ENCODE peak calls at places on chromosomes 7 and 10, in eight cellular contexts. L is fibroblast of mammary gland, E is fibroblast of lung, K is A549, O is natural killer cell, Y is cardiac fibroblast, R is Peyer's patch, F is foreskin fibroblast. V is an unnamed sample.

GRCh38 chr7:51236470-51237127 is 80.0 kb downstream of the COBL start:
- DNase-seq in L (no peak), F (no peak), R (no peak), O (no peak), K (no peak), E (no peak), Y (no peak), V (no peak)

GRCh38 chr7:158682456-158682855 is 22.1 kb downstream of the NCAPG2 start:
- DNase-seq in K (no peak), Y (no peak), F (no peak), O (no peak), L (peak; percentile 33), E (no peak), R (no peak), V (no peak)

GRCh38 chr10:71203716-71204115 is 8.7 kb upstream of the UNC5B start:
- DNase-seq in Y (no peak), O (no peak), R (no peak), F (no peak), E (no peak), L (no peak), K (no peak), V (no peak)

GRCh38 chr10:79090134-79090803 is 21.5 kb downstream of the ZMIZ1 start:
- DNase-seq in E (peak; percentile 65), Y (peak; percentile 54), F (no peak), K (no peak), L (no peak), O (no peak), R (no peak), V (no peak)

GRCh38 chr10:63866075-63866746 is 345.0 kb downstream of the REEP3 start:
- DNase-seq in R (peak; percentile 68), K (peak; percentile 49), E (peak; percentile 39), Y (peak; percentile 72), L (peak; percentile 53), F (peak; percentile 23), O (no peak), V (no peak)

GRCh38 chr7:23462846-23463245 is 7.4 kb downstream of the IGF2BP3 start:
- DNase-seq in K (peak; percentile 45), R (no peak), L (peak; percentile 59), O (no peak), Y (peak; percentile 72), E (peak; percentile 64), F (peak; percentile 49), V (no peak)

GRCh38 chr10:119802068-119802538 is 70.5 kb downstream of the MCMBP start:
- DNase-seq in Y (no peak), R (no peak), E (no peak), L (no peak), O (no peak), F (no peak), K (no peak), V (no peak)

GRCh38 chr7:28032738-28033380 is 147.7 kb downstream of the JAZF1 start:
- DNase-seq in F (no peak), K (peak; percentile 46), O (no peak), E (no peak), R (no peak), Y (no peak), L (no peak), V (no peak)

GRCh38 chr7:8143151-8143874 is 118.7 kb downstream of the ICA1 start:
- DNase-seq in Y (no peak), F (no peak), E (no peak), R (no peak), O (no peak), K (no peak), L (peak; percentile 5), V (no peak)

GRCh38 chr10:7337431-7338171 is 73.2 kb downstream of the SFMBT2 start:
- DNase-seq in K (no peak), O (no peak), Y (no peak), L (no peak), F (no peak), E (no peak), R (no peak), V (no peak)

GRCh38 chr7:25132430-25132829 is 7.4 kb upstream of the CYCS start:
- DNase-seq in L (no peak), O (no peak), R (no peak), K (no peak), E (no peak), F (no peak), Y (no peak), V (no peak)

GRCh38 chr10:133332936-133333699 is 3.6 kb downstream of the CALY start:
- DNase-seq in O (no peak), Y (no peak), E (no peak), L (no peak), R (no peak), F (no peak), K (no peak), V (no peak)

DNA sequence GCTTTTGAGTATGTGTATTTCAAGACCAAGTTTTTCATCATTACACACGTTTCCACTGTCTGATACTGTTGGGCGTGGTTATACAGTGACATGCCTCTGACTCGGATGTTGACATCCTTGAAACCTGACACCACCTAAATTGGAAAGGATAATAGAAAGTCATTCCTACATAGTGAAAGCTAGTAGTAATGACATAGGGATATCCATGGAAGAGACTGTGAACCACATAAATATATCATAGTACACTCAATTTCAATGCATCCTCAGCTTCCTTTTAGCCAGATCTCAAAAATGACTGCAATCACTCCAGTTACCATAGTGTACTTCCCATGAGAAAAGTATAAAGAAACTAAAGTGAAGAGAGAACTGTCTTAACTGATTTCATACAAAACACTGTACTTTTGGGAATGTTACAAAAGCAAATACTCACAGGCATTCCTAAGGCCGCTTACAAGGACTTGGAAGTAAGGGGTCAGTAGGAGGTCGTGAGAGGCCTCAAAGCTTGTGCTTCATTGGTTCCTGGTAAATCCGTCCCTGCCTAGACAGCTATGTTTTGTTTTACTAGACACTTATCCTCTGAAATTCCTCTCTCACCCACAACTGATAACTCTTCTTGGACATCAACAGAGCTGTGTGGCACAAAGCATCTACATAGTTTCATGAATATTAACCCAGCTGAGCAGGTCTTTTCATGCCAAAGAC is 71.8 kb upstream of the VWDE start:
- DNase-seq in L (peak; percentile 82), F (peak; percentile 69), R (no peak), O (no peak), E (peak; percentile 89), Y (peak; percentile 85), K (peak; percentile 50), V (no peak)
- TF ChIP-seq CTCF in L (no peak), F (no peak), R (no peak), O (no peak), E (no peak), Y (no peak), K (no peak), V (no peak)

GRCh38 chr10:20492447-20492846 is 404.7 kb downstream of the NEBL start:
- DNase-seq in L (peak; percentile 39), K (peak; percentile 6), R (no peak), Y (no peak), E (no peak), F (no peak), O (no peak), V (no peak)
- TF ChIP-seq CTCF in L (peak; percentile 12), K (no peak), R (no peak), Y (no peak), E (no peak), F (no peak), O (no peak), V (no peak)

GRCh38 chr7:129401228-129401967 is 32.8 kb upstream of the STRIP2 start:
- DNase-seq in K (peak; percentile 24), R (no peak), L (no peak), E (peak; percentile 4), F (peak; percentile 6), O (no peak), Y (no peak), V (no peak)

GRCh38 chr7:129405527-129405926 is 28.7 kb upstream of the STRIP2 start:
- DNase-seq in F (no peak), Y (no peak), E (no peak), L (no peak), O (no peak), R (no peak), K (no peak), V (no peak)

DNA sequence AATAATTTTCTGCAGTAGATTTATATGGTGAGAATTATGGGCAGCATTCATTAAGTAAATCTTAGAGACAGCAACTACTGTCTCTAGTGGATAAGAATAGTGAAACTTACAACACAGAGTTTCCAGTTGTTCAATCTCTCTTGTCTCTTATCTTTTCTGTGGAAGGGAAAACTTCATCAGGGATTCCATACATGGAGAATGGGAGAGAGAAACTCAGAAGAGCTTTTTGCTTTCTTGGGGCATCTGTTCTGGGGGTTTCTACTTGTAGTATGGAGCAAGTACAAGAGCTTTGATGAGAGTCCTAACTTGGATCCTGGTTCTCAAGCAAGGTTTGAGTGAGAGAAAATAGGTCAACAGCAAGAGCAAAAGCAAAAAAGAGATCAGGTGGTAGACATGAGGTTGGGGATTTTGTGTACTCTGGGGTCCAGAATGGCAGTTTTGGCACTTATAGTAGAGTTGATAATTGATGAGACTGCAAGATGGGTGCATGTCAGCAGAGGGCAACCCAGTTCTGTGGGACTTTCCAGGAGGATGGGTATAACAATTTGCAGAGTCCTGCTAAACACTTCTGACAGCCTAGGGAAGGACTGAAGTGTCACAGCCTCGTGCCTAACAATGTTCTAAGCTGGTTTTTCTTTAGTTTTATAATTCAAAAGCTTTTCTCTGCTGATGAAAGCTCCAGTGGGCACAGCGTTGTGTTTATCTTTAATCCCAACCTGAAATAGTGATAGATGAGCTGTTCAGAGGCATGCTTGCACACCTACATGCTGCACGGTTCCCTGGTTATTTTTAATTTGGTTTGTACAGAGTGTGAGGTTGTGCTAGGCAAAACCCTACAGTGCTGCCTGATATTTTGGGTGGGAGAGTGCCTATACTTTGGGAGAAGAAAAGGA is 32.0 kb upstream of the STRIP2 start:
- DNase-seq in E (no peak), Y (no peak), R (no peak), O (no peak), L (peak; percentile 3), K (peak; percentile 20), F (no peak), V (no peak)
- TF ChIP-seq CTCF in E (no peak), Y (peak; percentile 4), R (no peak), O (peak; percentile 19), L (peak; percentile 16), K (peak; percentile 38), F (no peak), V (no peak)

GRCh38 chr10:59854571-59854970 is 51.8 kb downstream of the CCDC6 start:
- DNase-seq in K (no peak), R (no peak), F (no peak), L (no peak), Y (no peak), O (no peak), E (no peak), V (no peak)

GRCh38 chr10:59856104-59856503 is 50.3 kb downstream of the CCDC6 start:
- DNase-seq in F (no peak), E (no peak), L (no peak), R (no peak), Y (no peak), O (no peak), K (no peak), V (no peak)

GRCh38 chr10:59859570-59859969 is 46.8 kb downstream of the CCDC6 start:
- DNase-seq in O (no peak), K (no peak), F (no peak), L (no peak), R (no peak), Y (no peak), E (no peak), V (no peak)

GRCh38 chr10:59857049-59857448 is 49.3 kb downstream of the CCDC6 start:
- DNase-seq in L (peak; percentile 17), E (peak; percentile 44), Y (no peak), O (no peak), K (no peak), F (no peak), R (no peak), V (no peak)

DNA sequence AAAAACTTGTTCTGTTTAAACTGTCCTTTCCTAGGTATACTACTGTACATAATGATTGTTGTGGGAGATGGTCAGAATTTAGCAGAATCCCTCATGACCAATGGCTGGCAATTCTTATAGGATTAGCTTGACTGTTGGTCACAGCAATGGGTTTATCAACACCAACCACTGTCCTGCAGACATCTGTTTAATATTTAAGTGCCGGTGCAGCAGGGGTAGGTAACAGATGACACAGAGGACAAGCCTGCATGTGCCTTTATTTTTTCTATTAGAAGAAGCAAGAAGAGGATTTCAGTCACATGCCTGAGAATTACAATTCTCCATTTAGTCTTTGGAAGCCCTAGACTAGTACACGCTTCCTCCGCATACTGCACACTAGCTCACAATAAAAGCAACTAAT is 48.4 kb downstream of the CCDC6 start:
- DNase-seq in F (no peak), L (peak; percentile 10), K (no peak), O (no peak), R (no peak), Y (no peak), E (no peak), V (no peak)
- TF ChIP-seq CTCF in F (no peak), L (no peak), K (no peak), O (no peak), R (no peak), Y (no peak), E (no peak), V (no peak)